ENCODE peak calls at places on chromosomes 1 and 21, in four cellular contexts. Z is activated naive CD8-positive, alpha-beta T cell treated with anti-CD3 and anti-CD28 coated beads for 36 hours; F is activated CD8-positive, alpha-beta T cell treated with anti-CD3 and anti-CD28 coated beads, Interleukin-2, amount 10 ng/mL, durations not matched to agents 7 days and 5 days; U is left kidney. R is an unnamed sample.

GRCh38 chr21:46483300-46484295 is 24.9 kb downstream of the DIP2A start:
- DNase-seq in F (no peak), U (no peak), Z (no peak), R (no peak)

GRCh38 chr1:48674641-48675040 is 102.0 kb downstream of the BEND5 start:
- DNase-seq in F (no peak), Z (no peak), U (no peak), R (peak)

GRCh38 chr1:153100241-153100640 is 5.9 kb upstream of the SPRR2E start:
- DNase-seq in U (no peak), F (no peak), Z (no peak), R (no peak)

GRCh38 chr1:223429821-223430220 is 36.6 kb downstream of the CCDC185 start:
- DNase-seq in U (no peak), F (no peak), Z (no peak), R (no peak)

GRCh38 chr1:33296082-33296458 is 24.8 kb downstream of the A3GALT2 start:
- DNase-seq in F (no peak), U (no peak), Z (no peak), R (no peak)

GRCh38 chr1:169679692-169680091 is 31.7 kb downstream of the SELL start:
- DNase-seq in F (no peak), Z (no peak), U (no peak), R (no peak)

GRCh38 chr1:101200513-101200912 is 36.3 kb upstream of the S1PR1 start:
- DNase-seq in Z (no peak), U (no peak), F (no peak), R (peak)

GRCh38 chr1:32878183-32878582 is 7.5 kb upstream of the FNDC5 start:
- DNase-seq in U (no peak), F (no peak), Z (no peak), R (peak)

GRCh38 chr1:26418865-26419349 is 8.3 kb downstream of the LIN28A start:
- DNase-seq in U (peak), F (no peak), Z (no peak), R (no peak)

GRCh38 chr1:165960136-165960535 is 132.7 kb downstream of the UCK2 start:
- DNase-seq in U (no peak), F (no peak), Z (no peak), R (no peak)

GRCh38 chr1:16237343-16237830 is 404 bp upstream of the CPLANE2 start:
- DNase-seq in U (no peak), Z (no peak), F (no peak), R (no peak)

GRCh38 chr1:61322769-61323168 is 240.4 kb downstream of the NFIA start:
- DNase-seq in U (no peak), Z (no peak), F (no peak), R (no peak)

GRCh38 chr1:95806171-95806570 is 572.2 kb downstream of the RWDD3 start:
- DNase-seq in U (no peak), Z (no peak), F (no peak), R (no peak)

GRCh38 chr21:40014394-40014793 is 147.2 kb downstream of the PCP4 start:
- DNase-seq in Z (no peak), F (no peak), U (no peak), R (no peak)

GRCh38 chr1:112727716-112728115 is 12.6 kb upstream of the PPM1J start:
- DNase-seq in U (no peak), Z (no peak), F (no peak), R (peak)

GRCh38 chr21:42973309-42973990 is 912 bp upstream of the PKNOX1 start:
- DNase-seq in U (no peak), F (no peak), Z (no peak), R (peak)

GRCh38 chr1:22105611-22106207 is 37.2 kb downstream of the WNT4 start:
- DNase-seq in Z (no peak), F (peak), U (peak), R (peak)

GRCh38 chr21:32812035-32812434 is 40.5 kb upstream of the PAXBP1 start:
- DNase-seq in Z (no peak), F (no peak), U (no peak), R (no peak)

GRCh38 chr1:162663589-162664030 is 31.3 kb downstream of the DDR2 start:
- DNase-seq in F (no peak), U (peak), Z (no peak), R (no peak)

GRCh38 chr1:213070399-213070798 is 19.4 kb downstream of the RPS6KC1 start:
- DNase-seq in Z (peak), F (peak), U (peak), R (no peak)

GRCh38 chr1:231636157-231636556 is 9.6 kb downstream of the DISC1 start:
- DNase-seq in Z (no peak), U (peak), F (no peak), R (peak)

GRCh38 chr1:184860535-184860934 is 105.9 kb upstream of the EDEM3 start:
- DNase-seq in U (no peak), F (no peak), Z (no peak), R (no peak)

GRCh38 chr1:18938707-18939070 is 17.8 kb downstream of the IFFO2 start:
- DNase-seq in U (peak), F (no peak), Z (no peak), R (peak)

GRCh38 chr1:222616535-222616934 is 1.4 kb upstream of the MIA3 start:
- DNase-seq in U (peak), Z (no peak), F (no peak), R (peak)

GRCh38 chr1:38250356-38250755 is 203.8 kb upstream of the POU3F1 start:
- DNase-seq in Z (no peak), U (no peak), F (no peak), R (no peak)

GRCh38 chr1:218874313-218874712 is 299.4 kb upstream of the LYPLAL1 start:
- DNase-seq in F (no peak), U (no peak), Z (no peak), R (no peak)

GRCh38 chr1:9068971-9069323 is 488 bp downstream of the SLC2A5 start:
- DNase-seq in Z (no peak), U (no peak), F (no peak), R (no peak)

GRCh38 chr1:34709547-34709946 is 45.3 kb upstream of the GJB5 start:
- DNase-seq in Z (no peak), F (no peak), U (peak), R (no peak)

GRCh38 chr1:201714542-201715276 is 114.2 kb upstream of the IPO9 start:
- DNase-seq in Z (no peak), U (no peak), F (no peak), R (no peak)

GRCh38 chr1:14182801-14183200 is 415.7 kb upstream of the KAZN start:
- DNase-seq in F (no peak), Z (no peak), U (no peak), R (peak)

GRCh38 chr1:25617626-25618432 is 1.2 kb downstream of the MAN1C1 start:
- DNase-seq in U (peak), F (no peak), Z (no peak), R (no peak)

R was measured in NCI-H82.